ENCODE peak calls at places on chromosomes 4 and X, in four cellular contexts. P is stimulated activated CD4-positive, alpha-beta T cell treated with anti-CD3 and anti-CD28 coated beads, TNF-alpha, amount 100 ng/mL, for 48 hours; T is fibroblast of mammary gland; D is germinal center. M is an unnamed sample.
A peak's percentile ranks its signal among the peaks of the same experiment; 100 is the strongest.

GRCh38 chr4:144495944-144496343 is 150.0 kb upstream of the HHIP start:
- DNase-seq in T (no peak), P (no peak), D (no peak), M (no peak)

GRCh38 chrX:108737754-108738153 is 1.4 kb upstream of the IRS4 start:
- DNase-seq in D (no peak), P (no peak), T (no peak), M (no peak)

GRCh38 chr4:24856586-24856985 is 56.3 kb downstream of the CCDC149 start:
- DNase-seq in T (peak; percentile 75), P (no peak), D (no peak), M (peak; percentile 83)

GRCh38 chr4:183515411-183515810 is 10.6 kb downstream of the ING2 start:
- DNase-seq in T (no peak), D (no peak), P (no peak), M (no peak)

GRCh38 chr4:66974665-66975064 is 570.6 kb downstream of the CENPC start:
- DNase-seq in T (no peak), D (no peak), P (no peak), M (no peak)

GRCh38 chrX:71184803-71185495 is 38.1 kb upstream of the GJB1 start:
- DNase-seq in D (no peak), T (no peak), P (no peak), M (no peak)

GRCh38 chr4:97013309-97014106 is 1129.8 kb downstream of the STPG2 start:
- DNase-seq in T (no peak), D (no peak), P (no peak), M (no peak)

GRCh38 chrX:129523076-129524055 is at the start of gene SMARCA1:
- DNase-seq in T (peak; percentile 44), P (no peak), D (peak; percentile 1), M (peak; percentile 86)

GRCh38 chr4:168560184-168560834 is 63.5 kb downstream of the PALLD start:
- DNase-seq in T (peak; percentile 59), P (no peak), D (no peak), M (no peak)

GRCh38 chr4:112951362-112951962 is 98.0 kb upstream of the ANK2 start:
- DNase-seq in D (peak; percentile 2), T (peak; percentile 34), P (no peak), M (peak; percentile 8)

GRCh38 chrX:16882188-16882587 is 12.0 kb upstream of the RBBP7 start:
- DNase-seq in D (peak; percentile 21), T (no peak), P (no peak), M (peak; percentile 50)

GRCh38 chr4:1409079-1409805 is 3.0 kb upstream of the NKX1-1 start:
- DNase-seq in P (no peak), D (no peak), T (no peak), M (no peak)

GRCh38 chr4:111797455-111798163 is 347.6 kb upstream of the FAM241A start:
- DNase-seq in P (no peak), D (no peak), T (no peak), M (no peak)

GRCh38 chr4:4418676-4419370 is 31.9 kb downstream of the NSG1 start:
- DNase-seq in P (no peak), D (no peak), T (no peak), M (peak; percentile 72)

GRCh38 chr4:66688674-66689073 is 856.6 kb downstream of the CENPC start:
- DNase-seq in T (peak; percentile 15), D (no peak), P (no peak), M (peak; percentile 41)

GRCh38 chrX:103373581-103373980 is 2.8 kb upstream of the BEX3 start:
- DNase-seq in T (peak; percentile 53), P (no peak), D (no peak), M (no peak)

GRCh38 chrX:40192196-40192595 is 94.4 kb upstream of the BCOR start:
- DNase-seq in P (no peak), D (no peak), T (no peak), M (no peak)

GRCh38 chr4:48722509-48723446 is 57.3 kb downstream of the FRYL start:
- DNase-seq in D (no peak), P (no peak), T (no peak), M (no peak)

GRCh38 chrX:76428243-76429130 is 977 bp downstream of the MAGEE1 start:
- DNase-seq in P (no peak), D (peak; percentile 8), T (no peak), M (peak; percentile 25)

GRCh38 chr4:182923376-182923775 is 6.2 kb upstream of the DCTD start:
- DNase-seq in P (no peak), D (no peak), T (no peak), M (no peak)

GRCh38 chr4:188414441-188414840 is 275.2 kb downstream of the TRIML1 start:
- DNase-seq in P (no peak), D (no peak), T (no peak), M (no peak)

GRCh38 chr4:95548738-95549245 is at the start of gene UNC5C:
- DNase-seq in D (no peak), P (no peak), T (no peak), M (peak; percentile 74)

GRCh38 chrX:133516691-133517090 is 101.4 kb upstream of the GPC4 start:
- DNase-seq in D (no peak), T (peak; percentile 46), P (no peak), M (no peak)

GRCh38 chr4:54659213-54660144 is 1.7 kb downstream of the KIT start:
- DNase-seq in P (no peak), D (peak; percentile 4), T (peak; percentile 25), M (no peak)

GRCh38 chrX:70046978-70047377 is 2.8 kb downstream of the AWAT2 start:
- DNase-seq in D (no peak), T (peak; percentile 20), P (no peak), M (no peak)

GRCh38 chrX:123835661-123836371 is 24.0 kb upstream of the XIAP start:
- DNase-seq in T (peak; percentile 83), P (no peak), D (no peak), M (no peak)

GRCh38 chr4:55393461-55394320 is 2.1 kb upstream of the TMEM165 start:
- DNase-seq in D (no peak), T (peak; percentile 65), P (no peak), M (peak; percentile 80)

GRCh38 chr4:56575820-56576429 is 70.3 kb downstream of the ARL9 start:
- DNase-seq in D (peak; percentile 30), P (no peak), T (peak; percentile 64), M (peak; percentile 41)

GRCh38 chrX:153763298-153763932 is 634 bp upstream of the PLXNB3 start:
- DNase-seq in D (no peak), T (no peak), P (no peak), M (no peak)

GRCh38 chr4:1401409-1402020 is 4.7 kb downstream of the NKX1-1 start:
- DNase-seq in T (no peak), P (no peak), D (no peak), M (no peak)

GRCh38 chr4:95363579-95363965 is 185.2 kb downstream of the UNC5C start:
- DNase-seq in T (no peak), D (no peak), P (no peak), M (no peak)

GRCh38 chr4:14334166-14334565 is 668.1 kb upstream of the CPEB2 start:
- DNase-seq in T (no peak), P (no peak), D (no peak), M (no peak)

GRCh38 chr4:62449538-62449937 is 1249.4 kb downstream of the ADGRL3 start:
- DNase-seq in T (no peak), D (no peak), P (no peak), M (peak; percentile 40)

GRCh38 chrX:25523574-25523973 is 507.8 kb upstream of the ARX start:
- DNase-seq in D (no peak), P (no peak), T (peak; percentile 26), M (peak; percentile 70)

GRCh38 chr4:120509719-120510118 is 412.8 kb downstream of the PRDM5 start:
- DNase-seq in P (no peak), T (no peak), D (no peak), M (no peak)

GRCh38 chrX:99777912-99778311 is 632.2 kb downstream of the PCDH19 start:
- DNase-seq in T (no peak), P (no peak), D (no peak), M (no peak)

GRCh38 chrX:99914676-99915075 is 495.4 kb downstream of the PCDH19 start:
- DNase-seq in T (no peak), D (no peak), P (no peak), M (no peak)

GRCh38 chr4:74223801-74224200 is 65.9 kb downstream of the MTHFD2L start:
- DNase-seq in D (no peak), P (no peak), T (peak; percentile 89), M (no peak)

GRCh38 chr4:118363166-118363565 is 10.4 kb upstream of the PRSS12 start:
- DNase-seq in D (no peak), P (no peak), T (no peak), M (no peak)

GRCh38 chr4:170202721-170203120 is 113.0 kb upstream of the AADAT start:
- DNase-seq in D (no peak), T (no peak), P (no peak), M (no peak)